ENCODE peak calls at places on chromosome 22, in eight cellular contexts. D is CD4-positive, alpha-beta T cell; V is spleen; Y is NCI-H774; G is T follicular helper cell; C is activated CD8-positive, alpha-beta T cell treated with anti-CD3 and anti-CD28 coated beads, Interleukin-2, amount 10 ng/mL, durations not matched to agents 7 days and 5 days; X is memory B cell; H is AG09309. L is an unnamed sample.

GRCh38 chr22:41177626-41178424 is 27.3 kb upstream of the L3MBTL2 start:
- DNase-seq in V (no peak), Y (no peak), X (no peak), G (no peak), H (no peak), C (no peak), D (no peak), L (no peak)

GRCh38 chr22:19524170-19525115 is at the start of gene CLDN5:
- DNase-seq in C (no peak), G (no peak), D (no peak), X (no peak), H (no peak), Y (no peak), V (peak; percentile 76), L (no peak)

GRCh38 chr22:23072911-23073491 is 2.7 kb downstream of the GNAZ start:
- DNase-seq in C (no peak), G (no peak), D (no peak), V (peak; percentile 47), H (peak; percentile 28), Y (no peak), X (no peak), L (no peak)

GRCh38 chr22:50148166-50148500 is 22.4 kb upstream of the PANX2 start:
- DNase-seq in C (no peak), X (no peak), G (no peak), V (no peak), D (no peak), H (no peak), Y (no peak), L (no peak)

GRCh38 chr22:36910461-36910860 is 3.0 kb upstream of the CSF2RB start:
- DNase-seq in H (peak; percentile 21), Y (no peak), V (no peak), G (no peak), D (no peak), X (no peak), C (no peak), L (no peak)

GRCh38 chr22:49847751-49848689 is 5.6 kb upstream of the ZBED4 start:
- DNase-seq in X (no peak), V (peak; percentile 86), D (no peak), G (no peak), Y (no peak), H (no peak), C (no peak), L (no peak)

GRCh38 chr22:17576475-17576874 is 13.2 kb downstream of the SLC25A18 start:
- DNase-seq in X (no peak), C (no peak), V (no peak), H (peak; percentile 87), G (no peak), D (no peak), Y (no peak), L (no peak)

GRCh38 chr22:43750751-43751150 is 61.4 kb downstream of the EFCAB6 start:
- DNase-seq in X (no peak), D (no peak), H (no peak), G (no peak), C (no peak), Y (no peak), V (no peak), L (no peak)

L was measured in activated B cell treated with CpG ODN at 0.5 μM for 24 hours.